ENCODE peak calls at places on chromosomes 1 and 21, in four cellular contexts. W is IMR-90, T is K562, P is GM12878. H is an unnamed sample.

GRCh38 chr1:204396015-204396583 is 15.5 kb downstream of the PPP1R15B start:
- DNase-seq in W (no peak), T (peak), P (no peak), H (no peak)

GRCh38 chr1:225851810-225852209 is 30.4 kb downstream of the TMEM63A start:
- DNase-seq in W (no peak), T (no peak), P (peak), H (no peak)

GRCh38 chr1:9041116-9041779 is 15.0 kb upstream of the SLC2A7 start:
- DNase-seq in W (no peak), T (no peak), P (no peak), H (no peak)

GRCh38 chr1:34750610-34751009 is 4.2 kb upstream of the GJB5 start:
- DNase-seq in W (no peak), T (no peak), P (no peak), H (no peak)

GRCh38 chr1:211648980-211649934 is 26.2 kb downstream of the NEK2 start:
- DNase-seq in W (peak), T (peak), P (no peak), H (no peak)

GRCh38 chr1:113530021-113530420 is 139.7 kb downstream of the MAGI3 start:
- DNase-seq in W (no peak), T (no peak), P (no peak), H (peak)

GRCh38 chr21:45381036-45381787 is 23.8 kb upstream of the COL18A1 start:
- DNase-seq in W (no peak), T (no peak), P (no peak), H (no peak)

GRCh38 chr1:86872086-86872485 is 41.8 kb downstream of the SELENOF start:
- DNase-seq in W (peak), T (no peak), P (no peak), H (no peak)

GRCh38 chr1:34315974-34316373 is 139.3 kb downstream of the C1orf94 start:
- DNase-seq in W (no peak), T (no peak), P (no peak), H (no peak)

GRCh38 chr1:224769987-224770693 is 154.0 kb downstream of the CNIH3 start:
- DNase-seq in W (peak), T (no peak), P (no peak), H (no peak)

GRCh38 chr1:230866171-230866811 is 2.0 kb downstream of the C1orf198 start:
- DNase-seq in W (no peak), T (no peak), P (no peak), H (peak)

GRCh38 chr1:171343727-171344472 is 29.9 kb downstream of the FMO4 start:
- DNase-seq in W (no peak), T (no peak), P (no peak), H (no peak)

GRCh38 chr1:227466039-227466645 is 97.2 kb upstream of the ZNF678 start:
- DNase-seq in W (no peak), T (no peak), P (no peak), H (no peak)

GRCh38 chr1:26827663-26828062 is 1.2 kb downstream of the ZDHHC18 start:
- DNase-seq in W (no peak), T (no peak), P (no peak), H (no peak)
- TF ChIP-seq FOS in W (no peak), T (no peak), P (no peak), H (no peak)

GRCh38 chr1:231991231-231991630 is 364.6 kb downstream of the DISC1 start:
- DNase-seq in W (no peak), T (no peak), P (no peak), H (no peak)

GRCh38 chr1:231983266-231984193 is 356.9 kb downstream of the DISC1 start:
- DNase-seq in W (no peak), T (no peak), P (peak), H (no peak)

GRCh38 chr1:231985624-231986023 is 359.0 kb downstream of the DISC1 start:
- DNase-seq in W (no peak), T (no peak), P (no peak), H (no peak)

GRCh38 chr1:231990388-231990787 is 363.8 kb downstream of the DISC1 start:
- DNase-seq in W (no peak), T (no peak), P (no peak), H (peak)

GRCh38 chr1:231986631-231987291 is 360.2 kb downstream of the DISC1 start:
- DNase-seq in W (peak), T (no peak), P (no peak), H (no peak)
- TF ChIP-seq FOS in W (no peak), T (no peak), P (no peak), H (no peak)

GRCh38 chr1:205688171-205688570 is 7.9 kb upstream of the SLC45A3 start:
- DNase-seq in W (no peak), T (no peak), P (no peak), H (no peak)

GRCh38 chr1:205690122-205690756 is 9.9 kb upstream of the SLC45A3 start:
- DNase-seq in W (no peak), T (no peak), P (no peak), H (no peak)

GRCh38 chr1:205689479-205689878 is 9.2 kb upstream of the SLC45A3 start:
- DNase-seq in W (no peak), T (no peak), P (no peak), H (no peak)

GRCh38 chr1:205687242-205687641 is 6.9 kb upstream of the SLC45A3 start:
- DNase-seq in W (no peak), T (no peak), P (no peak), H (no peak)

GRCh38 chr1:205688681-205689080 is 8.4 kb upstream of the SLC45A3 start:
- DNase-seq in W (no peak), T (no peak), P (no peak), H (no peak)
- TF ChIP-seq FOS in W (no peak), T (no peak), P (no peak), H (no peak)

GRCh38 chr1:37944091-37944763 is 2.6 kb downstream of the INPP5B start:
- DNase-seq in W (peak), T (no peak), P (no peak), H (no peak)

GRCh38 chr1:37946703-37947360 is at the start of gene INPP5B:
- DNase-seq in W (peak), T (peak), P (peak), H (peak)

GRCh38 chr1:37944816-37945215 is 2.0 kb downstream of the INPP5B start:
- DNase-seq in W (no peak), T (no peak), P (no peak), H (no peak)

GRCh38 chr1:37947364-37947763 is 511 bp upstream of the INPP5B start:
- DNase-seq in W (no peak), T (no peak), P (no peak), H (no peak)

GRCh38 chr1:37945743-37946702 is 830 bp downstream of the INPP5B start:
- DNase-seq in W (peak), T (peak), P (no peak), H (peak)
- TF ChIP-seq FOS in W (no peak), T (no peak), P (no peak), H (no peak)

GRCh38 chr1:157994081-157994581 is 686 bp downstream of the KIRREL1 start:
- DNase-seq in W (no peak), T (no peak), P (no peak), H (peak)
- TF ChIP-seq FOS in W (no peak), T (no peak), P (no peak), H (no peak)

H was measured in endothelial cell of umbilical vein.